ENCODE peak calls at places on chromosomes 16 and 17, in seven cellular contexts. S is neural progenitor cell; Q is ovary; W is heart left ventricle; E is heart right ventricle; K is CD8-positive, alpha-beta memory T cell; T is CD4-positive, alpha-beta T cell. V is an unnamed sample.

GRCh38 chr17:17763136-17763535 is 73.7 kb downstream of the SREBF1 start:
- DNase-seq in S (peak; percentile 23), Q (no peak), W (no peak), E (no peak), K (no peak), T (no peak), V (no peak)

GRCh38 chr16:24758986-24759385 is 29.5 kb downstream of the TNRC6A start:
- DNase-seq in S (no peak), Q (no peak), W (no peak), E (no peak), K (no peak), T (no peak), V (no peak)

GRCh38 chr16:27547134-27547533 is 2.6 kb downstream of the GTF3C1 start:
- DNase-seq in S (no peak), Q (no peak), W (no peak), E (no peak), K (no peak), T (no peak), V (no peak)

GRCh38 chr16:88649195-88649923 is 1.5 kb downstream of the CYBA start:
- DNase-seq in S (no peak), Q (no peak), W (no peak), E (no peak), K (no peak), T (no peak), V (no peak)

GRCh38 chr16:27572711-27573110 is 22.8 kb downstream of the KATNIP start:
- DNase-seq in S (no peak), Q (no peak), W (no peak), E (no peak), K (no peak), T (no peak), V (no peak)

GRCh38 chr17:46979023-46979870 is at the start of gene RPRML:
- DNase-seq in S (peak; percentile 77), Q (peak; percentile 56), W (peak; percentile 25), E (no peak), K (no peak), T (peak; percentile 16), V (peak; percentile 30)

GRCh38 chr17:968812-969766 is 10.5 kb downstream of the NXN start:
- DNase-seq in S (no peak), Q (no peak), W (no peak), E (no peak), K (no peak), T (no peak), V (no peak)

GRCh38 chr17:47694818-47695663 is 1.1 kb downstream of the TBKBP1 start:
- DNase-seq in S (peak; percentile 45), Q (peak; percentile 81), W (peak; percentile 83), E (peak; percentile 77), K (peak; percentile 34), T (peak; percentile 26), V (peak; percentile 84)

GRCh38 chr17:1455291-1455747 is 713 bp downstream of the CRK start:
- DNase-seq in S (peak; percentile 82), Q (peak; percentile 74), W (peak; percentile 74), E (peak; percentile 79), K (peak; percentile 22), T (peak; percentile 22), V (peak; percentile 88)

GRCh38 chr17:34725008-34725407 is 145.6 kb downstream of the TMEM132E start:
- DNase-seq in S (no peak), Q (no peak), W (no peak), E (no peak), K (no peak), T (no peak), V (no peak)

GRCh38 chr17:73359987-73360410 is 48.2 kb upstream of the CDC42EP4 start:
- DNase-seq in S (peak; percentile 65), Q (no peak), W (no peak), E (no peak), K (no peak), T (no peak), V (no peak)

GRCh38 chr17:80781188-80781577 is 210.5 kb upstream of the CHMP6 start:
- DNase-seq in S (no peak), Q (no peak), W (no peak), E (no peak), K (no peak), T (no peak), V (no peak)

GRCh38 chr16:25037632-25038031 is 22.5 kb upstream of the ARHGAP17 start:
- DNase-seq in S (no peak), Q (no peak), W (no peak), E (no peak), K (no peak), T (no peak), V (no peak)

GRCh38 chr16:79307214-79307613 is 293.3 kb downstream of the MAF start:
- DNase-seq in S (no peak), Q (no peak), W (peak; percentile 44), E (peak; percentile 36), K (no peak), T (no peak), V (peak; percentile 68)

GRCh38 chr16:54568897-54569807 is 282.6 kb upstream of the IRX3 start:
- DNase-seq in S (no peak), Q (no peak), W (no peak), E (no peak), K (no peak), T (no peak), V (no peak)

GRCh38 chr16:55532227-55532626 is 23.4 kb downstream of the LPCAT2 start:
- DNase-seq in S (no peak), Q (no peak), W (no peak), E (no peak), K (no peak), T (no peak), V (no peak)

GRCh38 chr16:29811896-29812665 is at the start of gene PRRT2:
- DNase-seq in S (peak; percentile 92), Q (peak; percentile 87), W (peak; percentile 72), E (peak; percentile 68), K (peak; percentile 55), T (peak; percentile 51), V (peak; percentile 77)

GRCh38 chr17:82815354-82815753 is 24.5 kb downstream of the ZNF750 start:
- DNase-seq in S (no peak), Q (no peak), W (no peak), E (no peak), K (no peak), T (no peak), V (no peak)

GRCh38 chr16:85205747-85206471 is 93.6 kb upstream of the CIBAR2 start:
- DNase-seq in S (no peak), Q (peak; percentile 73), W (no peak), E (no peak), K (no peak), T (no peak), V (no peak)

DNA sequence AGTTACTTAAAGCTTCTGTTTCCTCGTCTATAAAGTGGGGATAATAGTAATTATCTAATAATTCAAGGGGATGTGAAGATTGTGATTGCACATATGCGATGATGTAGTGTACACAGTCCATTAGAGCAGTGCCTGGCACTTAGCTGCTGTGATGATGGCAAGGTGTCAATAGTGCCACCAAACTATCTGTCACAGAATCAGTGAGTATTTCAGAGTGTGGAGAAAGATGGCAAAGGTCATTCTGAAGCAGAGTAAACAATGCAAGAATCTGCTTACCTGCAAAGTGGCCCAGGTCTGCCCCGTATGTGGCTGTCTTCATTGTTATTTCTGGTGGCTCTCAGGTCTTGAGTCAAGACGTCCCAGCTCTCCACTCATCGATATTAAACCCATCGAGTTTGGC is 15.1 kb downstream of the SYT17 start:
- DNase-seq in S (no peak), Q (no peak), W (no peak), E (no peak), K (no peak), T (no peak), V (no peak)
- H3K27ac ChIP-seq in S (no peak overlapping the region), Q (no peak overlapping the region), W (no peak overlapping the region), E (no peak overlapping the region), K (no peak overlapping the region), T (no peak overlapping the region), V (no peak overlapping the region)

GRCh38 chr16:56645838-56646237 is 5.8 kb upstream of the MT1B start:
- DNase-seq in S (no peak), Q (no peak), W (no peak), E (no peak), K (no peak), T (no peak), V (no peak)
- H3K27me3 ChIP-seq in S (peaks cover 100% of the 10 kb centered on the region), Q (no peaks in the 10 kb centered on the region), W (peaks cover 53% of the 10 kb centered on the region), E (peaks cover 59% of the 10 kb centered on the region), K (no peaks in the 10 kb centered on the region), T (peaks cover 18% of the 10 kb centered on the region), V (no peaks in the 10 kb centered on the region)

DNA sequence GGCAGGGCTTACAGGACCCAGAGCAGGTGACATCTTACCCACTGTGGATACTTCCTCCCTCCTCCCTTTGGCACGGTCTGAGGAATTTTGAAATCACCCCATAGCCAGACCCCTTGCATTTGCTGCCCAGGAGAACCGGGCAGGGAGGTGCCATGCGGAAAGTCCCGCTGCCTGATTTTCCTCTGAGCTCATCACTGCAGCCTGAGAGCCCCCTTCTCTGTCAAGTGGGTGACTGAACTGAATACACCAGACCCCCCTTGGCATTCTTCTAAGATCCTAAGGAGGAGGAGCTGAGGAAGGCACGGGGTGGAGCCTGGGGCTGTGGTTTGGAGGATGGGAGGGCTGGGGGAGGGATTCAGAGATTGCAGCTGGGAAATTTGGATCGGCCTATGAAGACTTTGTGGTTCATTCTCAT is 173.4 kb downstream of the RAB11FIP4 start:
- DNase-seq in S (peak; percentile 26), Q (no peak), W (no peak), E (peak; percentile 22), K (no peak), T (no peak), V (no peak)
- H3K27ac ChIP-seq in S (no peak overlapping the region), Q (no peak overlapping the region), W (no peak overlapping the region), E (no peak overlapping the region), K (no peak overlapping the region), T (no peak overlapping the region), V (no peak overlapping the region)

GRCh38 chr17:6556121-6557039 is at the start of gene PITPNM3:
- DNase-seq in S (peak; percentile 72), Q (peak; percentile 78), W (no peak), E (no peak), K (no peak), T (no peak), V (no peak)

GRCh38 chr17:6554336-6554735 is 2.0 kb downstream of the PITPNM3 start:
- DNase-seq in S (no peak), Q (no peak), W (no peak), E (no peak), K (no peak), T (no peak), V (no peak)

GRCh38 chr17:6557040-6557438 is 684 bp upstream of the PITPNM3 start:
- DNase-seq in S (no peak), Q (no peak), W (no peak), E (no peak), K (no peak), T (no peak), V (no peak)

GRCh38 chr17:6554871-6555330 is 1.5 kb downstream of the PITPNM3 start:
- DNase-seq in S (peak; percentile 48), Q (no peak), W (no peak), E (no peak), K (no peak), T (no peak), V (no peak)

DNA sequence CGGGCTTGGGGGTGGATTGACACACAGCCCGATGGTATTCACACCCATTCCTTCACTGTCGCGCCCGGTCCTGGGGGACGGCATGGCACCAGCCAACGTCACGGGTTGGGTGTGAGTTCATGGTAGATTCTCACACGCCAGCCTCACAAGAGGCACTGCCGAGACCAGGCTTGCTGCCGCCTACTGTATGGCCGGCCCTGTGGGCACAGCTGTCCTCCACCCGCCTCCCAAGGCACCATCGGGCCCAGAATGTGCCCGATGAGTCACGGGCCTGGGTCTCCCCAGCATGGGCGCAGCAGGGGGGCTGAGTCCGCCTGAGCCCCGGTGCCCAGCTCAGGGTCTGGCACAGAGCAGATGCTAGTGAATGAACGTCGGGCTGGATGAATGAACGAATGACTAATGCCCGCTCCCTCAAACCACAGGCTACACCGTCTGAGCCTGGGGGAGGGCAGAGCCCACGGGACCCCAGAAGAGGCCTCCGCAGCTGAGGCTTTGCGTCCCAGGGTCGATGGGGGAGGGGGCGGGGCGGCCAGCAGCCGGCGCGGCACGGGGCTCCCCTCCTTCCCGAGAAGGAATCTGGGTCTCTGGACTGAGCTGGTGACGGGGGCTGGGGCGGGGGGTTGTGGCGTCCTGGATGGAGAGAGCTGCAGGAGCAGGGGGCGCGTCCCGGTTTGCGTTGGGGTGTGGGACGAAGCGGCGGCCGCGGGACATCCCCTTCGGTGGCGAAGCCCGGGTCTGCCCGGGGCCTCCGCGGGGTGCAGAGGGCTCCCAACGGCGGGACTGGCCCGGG is 829 bp downstream of the PITPNM3 start:
- DNase-seq in S (peak; percentile 74), Q (peak; percentile 75), W (no peak), E (no peak), K (no peak), T (no peak), V (no peak)
- H3K27me3 ChIP-seq in S (peaks cover 45% of the 10 kb centered on the region), Q (no peaks in the 10 kb centered on the region), W (peaks cover 40% of the 10 kb centered on the region), E (peaks cover 30% of the 10 kb centered on the region), K (peaks cover 10% of the 10 kb centered on the region), T (peaks cover 39% of the 10 kb centered on the region), V (no peaks in the 10 kb centered on the region)